ENCODE peak calls at places on chromosome 20, in seven cellular contexts. One of them, this sample, is unnamed.

GRCh38 chr20:14342910-14343309 is 5.5 kb upstream of the FLRT3 start:
- DNase-seq in GM10248: no peak
- DNase-seq in GM12891: no peak
- DNase-seq in activated CD4-positive, alpha-beta T cell treated with anti-CD3 and anti-CD28 coated beads for 4 hours: no peak
- DNase-seq in non-pigmented ciliary epithelial cell: no peak
- DNase-seq in RCC 7860: no peak
- DNase-seq in NCI-H446: no peak
- DNase-seq in this sample: no peak

GRCh38 chr20:37839432-37839827 is 63.5 kb upstream of the VSTM2L start:
- DNase-seq in GM10248: no peak
- DNase-seq in GM12891: no peak
- DNase-seq in activated CD4-positive, alpha-beta T cell treated with anti-CD3 and anti-CD28 coated beads for 4 hours: no peak
- DNase-seq in non-pigmented ciliary epithelial cell: no peak
- DNase-seq in RCC 7860: no peak
- DNase-seq in NCI-H446: no peak
- DNase-seq in this sample: no peak

GRCh38 chr20:63097336-63097831 is 90.6 kb upstream of the BHLHE23 start:
- DNase-seq in GM10248: no peak
- DNase-seq in GM12891: no peak
- DNase-seq in activated CD4-positive, alpha-beta T cell treated with anti-CD3 and anti-CD28 coated beads for 4 hours: no peak
- DNase-seq in non-pigmented ciliary epithelial cell: no peak
- DNase-seq in RCC 7860: no peak
- DNase-seq in NCI-H446: no peak
- DNase-seq in this sample: no peak

GRCh38 chr20:49573900-49574416 is 6.0 kb upstream of the PTGIS start:
- DNase-seq in GM10248: no peak
- DNase-seq in GM12891: no peak
- DNase-seq in activated CD4-positive, alpha-beta T cell treated with anti-CD3 and anti-CD28 coated beads for 4 hours: no peak
- DNase-seq in non-pigmented ciliary epithelial cell: no peak
- DNase-seq in RCC 7860: peak
- DNase-seq in NCI-H446: no peak
- DNase-seq in this sample: no peak

GRCh38 chr20:1830240-1830639 is 65.0 kb upstream of the SIRPA start:
- DNase-seq in GM10248: no peak
- DNase-seq in GM12891: no peak
- DNase-seq in activated CD4-positive, alpha-beta T cell treated with anti-CD3 and anti-CD28 coated beads for 4 hours: no peak
- DNase-seq in non-pigmented ciliary epithelial cell: peak
- DNase-seq in RCC 7860: peak
- DNase-seq in NCI-H446: peak
- DNase-seq in this sample: no peak

GRCh38 chr20:8330785-8331699 is 199.0 kb downstream of the PLCB1 start:
- DNase-seq in GM10248: no peak
- DNase-seq in GM12891: no peak
- DNase-seq in activated CD4-positive, alpha-beta T cell treated with anti-CD3 and anti-CD28 coated beads for 4 hours: no peak
- DNase-seq in non-pigmented ciliary epithelial cell: peak
- DNase-seq in RCC 7860: peak
- DNase-seq in NCI-H446: peak
- DNase-seq in this sample: no peak

GRCh38 chr20:4297141-4297826 is 281.9 kb upstream of the RNF24 start:
- DNase-seq in GM10248: no peak
- DNase-seq in GM12891: no peak
- DNase-seq in activated CD4-positive, alpha-beta T cell treated with anti-CD3 and anti-CD28 coated beads for 4 hours: no peak
- DNase-seq in non-pigmented ciliary epithelial cell: peak
- DNase-seq in RCC 7860: no peak
- DNase-seq in NCI-H446: no peak
- DNase-seq in this sample: no peak

GRCh38 chr20:34544109-34544793 is 14.3 kb upstream of the MAP1LC3A start:
- DNase-seq in GM10248: no peak
- DNase-seq in GM12891: no peak
- DNase-seq in activated CD4-positive, alpha-beta T cell treated with anti-CD3 and anti-CD28 coated beads for 4 hours: peak
- DNase-seq in non-pigmented ciliary epithelial cell: no peak
- DNase-seq in RCC 7860: no peak
- DNase-seq in NCI-H446: no peak
- DNase-seq in this sample: no peak

GRCh38 chr20:50837532-50838321 is 42.9 kb downstream of the BCAS4 start:
- DNase-seq in GM10248: peak
- DNase-seq in GM12891: peak
- DNase-seq in activated CD4-positive, alpha-beta T cell treated with anti-CD3 and anti-CD28 coated beads for 4 hours: no peak
- DNase-seq in non-pigmented ciliary epithelial cell: peak
- DNase-seq in RCC 7860: no peak
- DNase-seq in NCI-H446: peak
- DNase-seq in this sample: no peak

This sample was measured in NK-92 treated with Interleukin-12 subunit alpha and Interleukin-12 subunit beta, amount 100 ng/mL, for 24 hours.